ENCODE peak calls at places on chromosomes 1 and 21, in ten cellular contexts. L is HCT116, A is breast epithelium, U is GM12878, D is stomach, R is GM23338, E is prostate gland, J is endothelial cell of umbilical vein, W is suprapubic skin, T is HepG2. N is an unnamed sample. For H3K27me3, the result is how much of the 10 kb centered on the place peaks cover.

GRCh38 chr1:32055426-32055825 is 17.3 kb upstream of the TMEM39B start:
- DNase-seq in U (no peak), E (no peak), T (no peak), D (no peak), R (no peak), W (no peak), J (no peak), A (no peak), L (no peak), N (no peak)

GRCh38 chr1:189180057-189180456 is 1297.6 kb downstream of the BRINP3 start:
- DNase-seq in T (no peak), L (no peak), J (no peak), A (no peak), W (no peak), D (no peak), E (no peak), R (no peak), U (no peak), N (no peak)

GRCh38 chr21:31284797-31285397 is 59.2 kb downstream of the TIAM1 start:
- DNase-seq in J (no peak), L (peak), W (no peak), T (no peak), R (no peak), E (no peak), A (no peak), D (no peak), U (no peak), N (no peak)

GRCh38 chr1:68975534-68975933 is 478.7 kb upstream of the DEPDC1 start:
- DNase-seq in A (no peak), D (no peak), W (no peak), R (peak), U (no peak), T (no peak), L (no peak), E (no peak), J (no peak), N (no peak)

GRCh38 chr1:183914283-183914682 is 109.4 kb downstream of the RGL1 start:
- DNase-seq in W (no peak), T (no peak), J (peak), U (no peak), D (no peak), R (no peak), A (no peak), E (no peak), L (no peak), N (no peak)

GRCh38 chr1:39094685-39095084 is 68.5 kb downstream of the NDUFS5 start:
- DNase-seq in T (no peak), U (no peak), W (no peak), R (no peak), J (no peak), A (no peak), L (no peak), D (no peak), E (no peak), N (no peak)

GRCh38 chr21:44487831-44488230 is 32.5 kb downstream of the LRRC3 start:
- DNase-seq in A (no peak), D (no peak), U (no peak), T (peak), R (peak), L (peak), J (peak), W (no peak), E (no peak), N (no peak)

GRCh38 chr1:33351281-33351660 is 30.4 kb upstream of the A3GALT2 start:
- DNase-seq in D (no peak), J (no peak), U (no peak), A (no peak), W (no peak), R (no peak), L (no peak), T (no peak), E (no peak), N (no peak)

GRCh38 chr1:147287133-147287865 is 44.8 kb downstream of the CHD1L start:
- DNase-seq in T (no peak), W (no peak), J (no peak), U (no peak), R (no peak), D (no peak), A (no peak), E (no peak), L (no peak), N (no peak)

GRCh38 chr1:155867766-155868165 is 8.4 kb downstream of the SYT11 start:
- DNase-seq in E (no peak), J (no peak), A (no peak), W (no peak), T (no peak), R (no peak), U (no peak), D (no peak), L (no peak), N (no peak)

GRCh38 chr1:178492341-178492740 is 4.4 kb downstream of the CLEC20A start:
- DNase-seq in E (no peak), W (no peak), J (no peak), L (no peak), U (no peak), D (no peak), T (no peak), A (no peak), R (no peak), N (no peak)

GRCh38 chr21:26057488-26058170 is 112.9 kb downstream of the APP start:
- DNase-seq in A (no peak), L (no peak), D (no peak), T (no peak), J (no peak), U (no peak), W (no peak), R (no peak), E (no peak), N (no peak)

GRCh38 chr1:9860887-9861286 is 37.1 kb upstream of the CLSTN1 start:
- DNase-seq in T (no peak), J (no peak), L (no peak), E (no peak), R (no peak), U (no peak), A (no peak), D (no peak), W (no peak), N (no peak)

GRCh38 chr1:182766881-182767645 is 22.5 kb upstream of the NPL start:
- DNase-seq in T (no peak), U (no peak), J (no peak), L (no peak), A (no peak), W (no peak), D (no peak), E (no peak), R (no peak), N (no peak)

GRCh38 chr1:202286622-202287097 is 55.1 kb downstream of the UBE2T start:
- DNase-seq in R (no peak), D (no peak), L (no peak), W (no peak), A (no peak), E (no peak), T (peak), J (peak), U (no peak), N (no peak)

GRCh38 chr1:44855742-44856141 is 12.7 kb upstream of the PTCH2 start:
- DNase-seq in U (no peak), E (no peak), A (no peak), L (no peak), R (no peak), T (peak), J (no peak), W (no peak), D (no peak), N (no peak)

GRCh38 chr1:9246841-9247785 is 12.5 kb downstream of the H6PD start:
- DNase-seq in D (no peak), U (no peak), A (no peak), R (peak), E (no peak), T (no peak), W (no peak), L (no peak), J (no peak), N (no peak)

GRCh38 chr1:95018602-95019369 is 54.0 kb downstream of the ALG14 start:
- DNase-seq in J (peak), W (no peak), E (no peak), U (no peak), D (no peak), L (no peak), R (no peak), A (no peak), T (no peak), N (no peak)

GRCh38 chr1:185338719-185339622 is 21.9 kb upstream of the IVNS1ABP start:
- DNase-seq in E (no peak), D (peak), L (no peak), W (no peak), T (no peak), R (peak), A (no peak), J (no peak), U (peak), N (peak)

GRCh38 chr21:46048926-46049889 is 48.7 kb upstream of the COL6A2 start:
- DNase-seq in L (no peak), E (no peak), U (no peak), T (no peak), W (peak), D (peak), A (peak), J (no peak), R (peak), N (no peak)

GRCh38 chr1:35031103-35031452 is 667 bp downstream of the ZMYM6 start:
- DNase-seq in R (peak), T (peak), W (no peak), D (no peak), L (no peak), E (peak), J (peak), A (no peak), U (no peak), N (peak)

GRCh38 chr21:36065497-36066036 is 4.3 kb upstream of the CBR1 start:
- DNase-seq in J (peak), E (no peak), A (no peak), D (no peak), T (peak), U (no peak), W (no peak), L (no peak), R (no peak), N (no peak)

GRCh38 chr1:41503507-41504125 is 19.1 kb upstream of the EDN2 start:
- DNase-seq in T (no peak), E (no peak), J (no peak), A (no peak), W (no peak), D (no peak), R (no peak), L (no peak), U (no peak), N (no peak)

GRCh38 chr1:22709227-22709626 is 1.4 kb upstream of the EPHB2 start:
- DNase-seq in A (no peak), U (no peak), J (no peak), L (no peak), W (no peak), T (no peak), E (no peak), R (peak), D (no peak), N (no peak)

GRCh38 chr1:24864409-24864808 is 65.7 kb downstream of the RUNX3 start:
- DNase-seq in A (no peak), U (no peak), J (peak), T (peak), L (no peak), W (no peak), E (peak), R (peak), D (peak), N (no peak)

GRCh38 chr1:20710450-20711284 is 7.1 kb downstream of the KIF17 start:
- DNase-seq in R (no peak), T (no peak), J (no peak), A (no peak), D (no peak), W (no peak), U (no peak), L (no peak), E (no peak), N (no peak)

GRCh38 chr1:228842094-228842775 is 107.0 kb downstream of the RHOU start:
- DNase-seq in R (no peak), L (peak), A (no peak), W (no peak), T (peak), D (no peak), E (no peak), J (peak), U (no peak), N (no peak)

GRCh38 chr1:227883073-227883520 is 64.6 kb downstream of the WNT9A start:
- DNase-seq in A (no peak), L (no peak), D (peak), J (no peak), W (no peak), R (no peak), U (no peak), T (no peak), E (no peak), N (no peak)

GRCh38 chr1:224519874-224520273 is 85.3 kb upstream of the WDR26 start:
- DNase-seq in W (no peak), R (no peak), J (no peak), U (no peak), L (no peak), T (no peak), A (no peak), E (no peak), D (no peak), N (no peak)

GRCh38 chr1:232899839-232900238 is 50.6 kb upstream of the NTPCR start:
- DNase-seq in T (no peak), R (no peak), W (no peak), U (no peak), J (no peak), A (no peak), L (no peak), D (no peak), E (no peak), N (no peak)

GRCh38 chr1:228146761-228147693 is 2.7 kb upstream of the GJC2 start:
- DNase-seq in J (no peak), A (no peak), D (no peak), U (no peak), E (no peak), R (no peak), W (no peak), L (no peak), T (no peak), N (no peak)

GRCh38 chr1:29956343-29957030 is 720.2 kb downstream of the PTPRU start:
- DNase-seq in J (no peak), D (no peak), A (no peak), W (peak), U (no peak), E (no peak), R (no peak), L (no peak), T (no peak), N (no peak)

GRCh38 chr1:175708787-175709186 is 34.6 kb downstream of the TNR start:
- DNase-seq in L (no peak), A (no peak), U (no peak), W (no peak), T (no peak), R (no peak), E (no peak), D (no peak), J (peak), N (no peak)

GRCh38 chr21:45340515-45340914 is 52.8 kb upstream of the POFUT2 start:
- DNase-seq in R (no peak), D (no peak), W (no peak), U (no peak), A (no peak), J (no peak), E (no peak), L (no peak), T (no peak), N (no peak)

GRCh38 chr1:232793944-232794343 is 11.3 kb upstream of the MAP10 start:
- DNase-seq in L (peak), J (peak), W (no peak), U (no peak), A (no peak), T (no peak), R (no peak), E (peak), D (no peak), N (peak)

GRCh38 chr1:107683198-107683657 is 281.8 kb downstream of the VAV3 start:
- DNase-seq in D (no peak), R (no peak), J (no peak), U (no peak), L (no peak), E (peak), T (peak), A (no peak), W (no peak), N (no peak)

GRCh38 chr1:107680579-107680985 is 284.4 kb downstream of the VAV3 start:
- DNase-seq in J (no peak), W (no peak), U (no peak), T (peak), D (no peak), E (no peak), L (no peak), A (no peak), R (no peak), N (no peak)

GRCh38 chr1:107681001-107681479 is 283.9 kb downstream of the VAV3 start:
- DNase-seq in E (no peak), U (no peak), J (no peak), R (no peak), W (no peak), L (no peak), D (no peak), A (no peak), T (peak), N (no peak)

GRCh38 chr1:107682467-107682866 is 282.5 kb downstream of the VAV3 start:
- DNase-seq in D (no peak), U (no peak), A (no peak), T (no peak), E (peak), W (no peak), L (no peak), J (no peak), R (no peak), N (no peak)

DNA sequence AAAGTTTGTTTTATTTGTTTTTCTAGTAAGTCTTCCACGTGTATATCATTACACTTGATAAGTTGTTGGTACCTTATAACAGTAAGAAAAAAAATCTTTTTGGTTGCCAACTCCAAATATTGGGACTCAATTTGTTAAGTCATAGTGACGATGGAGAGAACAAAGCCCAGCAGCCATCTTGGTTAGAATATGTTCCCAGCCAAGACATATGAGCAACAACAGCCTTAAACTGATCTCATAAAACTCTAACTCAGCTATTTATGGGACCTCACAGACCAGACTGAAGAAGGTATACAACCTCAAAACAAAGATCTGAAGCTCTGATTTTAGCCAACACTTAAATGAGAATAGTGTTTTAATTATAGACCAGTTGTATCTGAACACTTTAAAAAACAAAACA is 281.3 kb downstream of the VAV3 start:
- DNase-seq in T (no peak), E (no peak), J (no peak), L (no peak), A (no peak), D (no peak), W (no peak), U (no peak), R (no peak), N (no peak)
- TF ChIP-seq POLR2AphosphoS5 in T (no peak), E (no peak), J (no peak), L (no peak), A (no peak), D (no peak), W (no peak), U (no peak), R (no peak), N (no peak)

GRCh38 chr1:167629681-167630567 is at the start of gene RCSD1:
- DNase-seq in A (no peak), W (no peak), R (peak), J (no peak), L (no peak), U (no peak), E (no peak), T (no peak), D (peak), N (peak)

GRCh38 chr1:167631987-167632680 is 2.1 kb downstream of the RCSD1 start:
- DNase-seq in J (no peak), L (no peak), T (no peak), D (no peak), E (no peak), R (no peak), U (no peak), A (no peak), W (no peak), N (peak)

GRCh38 chr1:167630568-167631385 is 745 bp downstream of the RCSD1 start:
- DNase-seq in A (no peak), W (no peak), R (no peak), T (no peak), J (no peak), D (no peak), E (no peak), L (no peak), U (peak), N (peak)

GRCh38 chr1:167633258-167633944 is 3.4 kb downstream of the RCSD1 start:
- DNase-seq in J (no peak), U (no peak), E (no peak), W (no peak), D (no peak), R (no peak), A (no peak), L (no peak), T (no peak), N (no peak)

GRCh38 chr1:167631386-167631941 is 1.4 kb downstream of the RCSD1 start:
- DNase-seq in R (no peak), J (no peak), E (no peak), A (no peak), U (no peak), W (no peak), T (no peak), D (no peak), L (no peak), N (no peak)
- H3K4me3 ChIP-seq in R (no peak), J (no peak), E (peak), A (peak), U (peak), W (peak), T (no peak), D (peak), L (no peak), N (peak)

GRCh38 chr1:210633636-210634035 is 304.9 kb downstream of the HHAT start:
- DNase-seq in W (no peak), U (no peak), T (no peak), D (no peak), E (no peak), L (no peak), J (no peak), A (no peak), R (no peak), N (no peak)
- H3K27me3 ChIP-seq in W (under half), U (under half), T (under half), D (under half), E (under half), L (under half), J (under half), A (under half), R (under half), N (under half)

DNA sequence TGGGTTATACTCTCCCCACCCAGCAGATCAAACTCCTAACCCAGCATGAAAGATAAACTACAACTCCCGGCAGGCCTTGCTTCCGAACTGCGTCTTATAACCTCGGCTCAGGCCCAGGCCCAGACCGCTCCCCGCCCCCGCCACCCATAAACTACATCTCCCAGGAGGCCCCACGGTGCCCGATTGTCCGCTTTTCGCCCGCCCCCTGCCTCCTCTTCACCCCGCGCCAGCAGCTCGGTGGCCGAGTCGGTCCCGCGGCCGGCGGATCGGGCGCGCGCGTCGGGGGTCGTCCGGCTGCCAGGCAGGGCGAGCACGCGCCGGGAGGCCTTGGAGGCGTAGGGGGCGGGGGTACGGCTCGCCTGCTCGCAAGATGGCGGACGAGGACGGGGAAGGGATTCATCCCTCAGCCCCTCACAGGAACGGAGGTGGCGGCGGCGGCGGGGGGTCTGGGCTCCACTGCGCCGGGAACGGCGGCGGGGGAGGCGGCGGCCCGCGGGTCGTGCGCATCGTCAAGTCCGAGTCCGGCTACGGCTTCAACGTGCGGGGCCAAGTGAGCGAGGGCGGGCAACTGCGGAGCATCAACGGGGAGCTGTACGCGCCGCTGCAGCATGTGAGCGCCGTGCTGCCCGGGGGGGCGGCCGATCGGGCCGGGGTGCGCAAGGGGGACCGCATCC is at the start of gene SNX27:
- DNase-seq in W (peak), L (peak), E (peak), D (peak), R (peak), T (peak), A (peak), U (peak), J (peak), N (peak)
- TF ChIP-seq POLR2AphosphoS5 in W (no peak), L (peak), E (peak), D (no peak), R (peak), T (peak), A (no peak), U (peak), J (peak), N (peak)

GRCh38 chr1:111204211-111204883 is 3.9 kb upstream of the DENND2D start:
- DNase-seq in T (no peak), W (no peak), J (no peak), U (peak), A (peak), D (peak), L (peak), R (no peak), E (peak), N (peak)
- H3K4me3 ChIP-seq in T (no peak), W (peak), J (peak), U (peak), A (peak), D (peak), L (peak), R (peak), E (peak), N (peak)

GRCh38 chr1:119651641-119652040 is 3.6 kb upstream of the ZNF697 start:
- DNase-seq in J (no peak), R (no peak), L (no peak), W (no peak), T (no peak), E (no peak), U (no peak), D (no peak), A (no peak), N (no peak)

GRCh38 chr1:119653135-119653838 is 5.2 kb upstream of the ZNF697 start:
- DNase-seq in R (no peak), D (no peak), L (no peak), T (no peak), A (no peak), J (no peak), W (no peak), E (no peak), U (no peak), N (no peak)

GRCh38 chr1:119655160-119655559 is 7.1 kb upstream of the ZNF697 start:
- DNase-seq in T (no peak), A (no peak), L (no peak), J (peak), R (no peak), D (no peak), E (no peak), U (no peak), W (no peak), N (no peak)

GRCh38 chr1:119652587-119652986 is 4.5 kb upstream of the ZNF697 start:
- DNase-seq in A (no peak), R (no peak), E (no peak), U (no peak), D (no peak), J (no peak), T (no peak), W (no peak), L (no peak), N (no peak)

GRCh38 chr1:119653839-119654170 is 5.7 kb upstream of the ZNF697 start:
- DNase-seq in U (no peak), E (no peak), A (no peak), J (no peak), R (no peak), W (no peak), T (no peak), L (no peak), D (no peak), N (no peak)
- H3K27me3 ChIP-seq in U (under half), E (under half), A (under half), J (under half), R (under half), W (under half), T (under half), L (half or more), D (under half), N (under half)